ENCODE peak calls at places on chromosome 9, in ten cellular contexts. X is mucosa of descending colon, N is fibroblast of lung, O is hepatocyte, U is endothelial cell, M is thyroid gland, Z is stomach, A is GM12865, Y is astrocyte of the cerebellum, F is fibroblast of pulmonary artery. E is an unnamed sample.

GRCh38 chr9:135905380-135906282 is 1.7 kb downstream of the CAMSAP1 start:
- DNase-seq in X (no peak), N (no peak), O (peak), U (no peak), M (no peak), Z (peak), A (peak), Y (no peak), F (no peak), E (peak)

GRCh38 chr9:101209670-101210069 is 175.1 kb downstream of the BAAT start:
- DNase-seq in X (no peak), N (no peak), O (no peak), U (no peak), M (no peak), Z (no peak), A (no peak), Y (no peak), F (no peak), E (no peak)

GRCh38 chr9:132644251-132644650 is 25.5 kb downstream of the DDX31 start:
- DNase-seq in X (no peak), N (no peak), O (no peak), U (no peak), M (no peak), Z (no peak), A (peak), Y (no peak), F (no peak), E (peak)

GRCh38 chr9:125650271-125650737 is 56.7 kb downstream of the MAPKAP1 start:
- DNase-seq in X (no peak), N (peak), O (no peak), U (no peak), M (no peak), Z (no peak), A (peak), Y (no peak), F (peak), E (no peak)

GRCh38 chr9:133704711-133705181 is 33.4 kb downstream of the SARDH start:
- DNase-seq in X (peak), N (no peak), O (no peak), U (no peak), M (no peak), Z (no peak), A (no peak), Y (no peak), F (no peak), E (no peak)

GRCh38 chr9:93536874-93537273 is 39.5 kb upstream of the PHF2 start:
- DNase-seq in X (no peak), N (no peak), O (no peak), U (no peak), M (no peak), Z (no peak), A (no peak), Y (no peak), F (no peak), E (no peak)

GRCh38 chr9:37949576-37949975 is 45.6 kb upstream of the SLC25A51 start:
- DNase-seq in X (no peak), N (peak), O (no peak), U (no peak), M (no peak), Z (no peak), A (no peak), Y (no peak), F (no peak), E (no peak)

GRCh38 chr9:93579711-93580516 is 3.5 kb downstream of the PHF2 start:
- DNase-seq in X (no peak), N (no peak), O (no peak), U (no peak), M (no peak), Z (peak), A (no peak), Y (no peak), F (no peak), E (no peak)

GRCh38 chr9:96646081-96646991 is 8.8 kb downstream of the PRXL2C start:
- DNase-seq in X (no peak), N (peak), O (no peak), U (no peak), M (peak), Z (no peak), A (no peak), Y (no peak), F (peak), E (no peak)

GRCh38 chr9:134396258-134396742 is 70.0 kb downstream of the RXRA start:
- DNase-seq in X (no peak), N (no peak), O (no peak), U (no peak), M (no peak), Z (no peak), A (peak), Y (no peak), F (no peak), E (no peak)

GRCh38 chr9:34377402-34377741 is 674 bp upstream of the MYORG start:
- DNase-seq in X (peak), N (no peak), O (peak), U (no peak), M (peak), Z (no peak), A (no peak), Y (no peak), F (no peak), E (peak)

GRCh38 chr9:124553738-124554137 is 46.5 kb upstream of the NR5A1 start:
- DNase-seq in X (no peak), N (peak), O (no peak), U (no peak), M (peak), Z (no peak), A (no peak), Y (peak), F (peak), E (no peak)

GRCh38 chr9:69715096-69715495 is 42.9 kb upstream of the APBA1 start:
- DNase-seq in X (no peak), N (no peak), O (no peak), U (no peak), M (no peak), Z (no peak), A (no peak), Y (no peak), F (no peak), E (no peak)

DNA sequence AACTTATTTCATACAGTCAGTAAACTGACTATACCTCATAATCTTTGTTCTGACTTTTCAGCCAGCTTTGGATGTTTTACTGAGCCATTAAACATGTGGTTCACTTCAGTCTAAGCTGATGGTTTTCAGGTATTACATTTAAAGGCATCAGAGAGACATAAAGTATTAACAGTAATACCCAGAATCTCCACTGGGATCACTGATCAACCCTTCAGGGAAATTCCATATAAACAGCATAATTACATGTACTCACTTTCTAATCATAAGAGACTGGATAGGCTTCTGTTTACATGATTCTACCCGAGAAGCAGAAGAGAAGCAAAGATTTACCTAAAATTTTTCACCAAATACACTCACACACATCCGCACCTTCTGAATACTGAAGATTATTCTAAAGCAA is 186.7 kb upstream of the FREM1 start:
- DNase-seq in X (no peak), N (no peak), O (no peak), U (no peak), M (no peak), Z (no peak), A (no peak), Y (no peak), F (no peak), E (no peak)
- TF ChIP-seq CTCF in X (no peak), N (no peak), O (no peak), U (peak), M (no peak), Z (no peak), A (no peak), Y (no peak), F (no peak), E (no peak)

GRCh38 chr9:87080512-87081225 is 133.4 kb upstream of the GAS1 start:
- DNase-seq in X (no peak), N (no peak), O (peak), U (no peak), M (no peak), Z (no peak), A (no peak), Y (no peak), F (peak), E (peak)
- TF ChIP-seq CTCF in X (no peak), N (peak), O (peak), U (peak), M (no peak), Z (no peak), A (no peak), Y (no peak), F (peak), E (peak)

DNA sequence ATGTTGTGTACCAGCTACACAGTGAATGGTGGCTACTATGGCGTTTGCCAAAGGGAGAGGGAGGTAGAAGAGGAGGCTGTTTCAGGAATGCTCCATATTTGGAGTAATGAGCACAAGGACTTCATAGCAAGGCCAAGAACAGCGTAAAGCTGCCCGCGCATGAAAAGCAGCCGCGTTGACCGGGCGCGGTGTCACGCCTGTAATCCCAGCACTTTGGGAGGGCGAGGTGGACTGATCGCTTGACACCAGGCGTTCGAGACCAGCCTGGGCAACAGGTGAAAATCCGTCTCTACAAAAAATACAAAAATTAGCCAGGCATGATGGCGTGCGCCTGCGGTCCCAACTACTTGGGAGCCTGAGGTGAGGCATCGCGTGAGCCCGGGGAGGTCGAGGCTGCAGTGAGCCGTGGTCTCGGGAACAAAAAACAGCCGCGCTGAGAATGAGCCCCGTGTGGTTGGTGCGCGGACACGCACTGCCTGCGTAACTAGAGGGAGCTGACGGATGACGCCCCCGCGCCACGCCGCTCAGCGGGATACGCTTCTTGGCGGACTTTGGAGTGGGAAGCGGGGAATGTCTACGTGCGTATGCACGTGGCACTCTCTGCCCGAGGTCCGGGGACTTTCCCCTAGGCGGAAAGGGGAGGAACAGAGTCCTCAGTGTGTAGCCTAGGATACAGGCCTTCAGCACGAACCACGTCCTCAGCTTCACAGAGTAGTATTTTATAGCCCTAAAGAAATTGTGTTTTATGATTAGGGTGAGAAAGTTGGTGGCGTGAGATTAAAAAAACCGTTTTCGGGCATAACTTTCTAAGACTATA is at the start of gene RMRP:
- DNase-seq in X (peak), N (peak), O (peak), U (peak), M (peak), Z (peak), A (peak), Y (peak), F (peak), E (peak)
- TF ChIP-seq CTCF in X (peak), N (peak), O (no peak), U (no peak), M (no peak), Z (peak), A (peak), Y (peak), F (peak), E (peak)

DNA sequence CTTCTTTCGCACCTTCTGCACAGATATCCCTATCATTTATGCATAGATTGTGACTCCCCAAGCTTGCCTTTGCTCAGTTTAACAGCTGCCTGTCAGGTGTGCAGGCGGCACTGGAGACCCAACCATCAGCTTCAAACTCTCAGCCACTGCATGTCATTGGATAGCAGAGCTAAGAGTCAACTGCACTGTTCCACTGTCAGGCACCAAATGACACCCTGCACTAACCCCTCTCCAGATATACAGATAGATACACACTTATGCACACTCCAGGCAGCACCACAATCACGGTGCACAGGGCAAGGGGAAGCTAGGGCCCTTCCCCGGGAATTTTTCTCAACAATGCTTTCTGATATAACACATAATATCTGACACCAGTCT is 142.4 kb downstream of the BNC2 start:
- DNase-seq in X (no peak), N (peak), O (no peak), U (no peak), M (peak), Z (no peak), A (no peak), Y (no peak), F (no peak), E (no peak)
- TF ChIP-seq CTCF in X (no peak), N (no peak), O (no peak), U (no peak), M (no peak), Z (no peak), A (no peak), Y (no peak), F (no peak), E (no peak)

E was measured in Calu3.